ENCODE peak calls at places on chromosome 13, in ten cellular contexts. G is naive thymus-derived CD4-positive, alpha-beta T cell; H is activated CD4-positive, alpha-beta T cell treated with anti-CD3 and anti-CD28 coated beads, Interleukin-2, amount 10 ng/mL, durations not matched to agents 7 days and 5 days; L is DMS153; I is D721Med; V is germinal center; M is stimulated activated CD8-positive, alpha-beta memory T cell treated with anti-CD3 and anti-CD28 coated beads, Interleukin-4, amount 100 ng/mL, for 24 hours; B is nucleus accumbens; W is AG04450; Z is cardiac septum. E is an unnamed sample.

GRCh38 chr13:112532837-112533745 is 54.9 kb downstream of the TUBGCP3 start:
- DNase-seq in H (peak; percentile 26), Z (no peak), V (no peak), W (no peak), G (no peak), B (no peak), M (no peak), I (no peak), L (no peak), E (no peak)

GRCh38 chr13:87669379-87669978 is 1.7 kb upstream of the SLITRK5 start:
- DNase-seq in H (no peak), L (peak; percentile 18), W (no peak), B (no peak), I (no peak), G (no peak), Z (no peak), M (no peak), V (no peak), E (no peak)

GRCh38 chr13:33276581-33276980 is 9.0 kb downstream of the STARD13 start:
- DNase-seq in W (no peak), Z (no peak), G (no peak), I (no peak), V (no peak), B (no peak), M (no peak), L (no peak), H (no peak), E (no peak)

GRCh38 chr13:113952151-113952982 is 21.5 kb downstream of the C13orf46 start:
- DNase-seq in Z (no peak), M (no peak), V (no peak), L (no peak), H (no peak), I (no peak), B (no peak), W (no peak), G (no peak), E (peak; percentile 35)

GRCh38 chr13:43573361-43573740 is 213.4 kb downstream of the ENOX1 start:
- DNase-seq in W (no peak), I (no peak), H (no peak), L (no peak), B (no peak), G (no peak), M (no peak), V (no peak), Z (no peak), E (no peak)

GRCh38 chr13:24459234-24459633 is 53.3 kb downstream of the PARP4 start:
- DNase-seq in Z (no peak), W (peak; percentile 75), I (no peak), G (no peak), L (no peak), V (no peak), M (no peak), B (no peak), H (peak; percentile 19), E (no peak)

GRCh38 chr13:112703935-112704633 is 14.2 kb downstream of the ATP11A start:
- DNase-seq in V (no peak), G (no peak), W (no peak), M (no peak), B (no peak), H (no peak), Z (no peak), I (no peak), L (no peak), E (no peak)

GRCh38 chr13:25281193-25281936 is 5.9 kb downstream of the MTMR6 start:
- DNase-seq in L (no peak), G (no peak), M (no peak), W (no peak), V (no peak), I (no peak), Z (no peak), B (no peak), H (no peak), E (no peak)

GRCh38 chr13:98044301-98044700 is 90.8 kb downstream of the IPO5 start:
- DNase-seq in I (no peak), L (no peak), B (no peak), H (no peak), V (no peak), W (no peak), Z (no peak), M (no peak), G (no peak), E (no peak)

GRCh38 chr13:74922963-74923362 is 559.0 kb downstream of the TBC1D4 start:
- DNase-seq in W (no peak), H (no peak), V (no peak), L (no peak), G (no peak), M (no peak), Z (no peak), I (no peak), B (no peak), E (no peak)

GRCh38 chr13:112153846-112154245 is 86.9 kb downstream of the SOX1 start:
- DNase-seq in H (no peak), V (no peak), W (no peak), B (no peak), L (no peak), I (no peak), M (no peak), G (no peak), Z (peak; percentile 17), E (no peak)

GRCh38 chr13:46324976-46325375 is 62.1 kb downstream of the RUBCNL start:
- DNase-seq in B (no peak), H (no peak), L (no peak), M (no peak), G (no peak), I (no peak), V (no peak), W (no peak), Z (no peak), E (no peak)

GRCh38 chr13:103130681-103131210 is 64.5 kb upstream of the SLC10A2 start:
- DNase-seq in V (no peak), H (no peak), L (no peak), W (no peak), B (no peak), M (no peak), Z (no peak), G (no peak), I (no peak), E (no peak)

GRCh38 chr13:70950664-70951063 is 842.4 kb upstream of the KLHL1 start:
- DNase-seq in I (no peak), M (no peak), G (no peak), H (no peak), Z (no peak), L (no peak), B (no peak), V (no peak), W (no peak), E (no peak)

GRCh38 chr13:48072304-48072703 is 22.6 kb downstream of the MED4 start:
- DNase-seq in I (no peak), L (no peak), V (no peak), B (no peak), M (no peak), W (no peak), Z (no peak), G (no peak), H (no peak), E (no peak)

GRCh38 chr13:110319774-110320509 is 12.9 kb downstream of the COL4A2 start:
- DNase-seq in H (peak; percentile 55), Z (no peak), G (no peak), W (no peak), B (no peak), I (no peak), V (no peak), L (no peak), M (no peak), E (no peak)

GRCh38 chr13:94239135-94239534 is 240.3 kb downstream of the DCT start:
- DNase-seq in I (no peak), Z (no peak), V (no peak), W (peak; percentile 11), G (peak; percentile 24), M (no peak), B (no peak), L (no peak), H (no peak), E (no peak)

GRCh38 chr13:102872131-102872530 is 26.3 kb downstream of the ERCC5 start:
- DNase-seq in L (no peak), W (no peak), H (no peak), V (no peak), I (no peak), B (no peak), Z (no peak), M (no peak), G (no peak), E (no peak)

GRCh38 chr13:105446197-105446596 is 1089.3 kb downstream of the EFNB2 start:
- DNase-seq in L (no peak), W (no peak), M (no peak), I (no peak), B (no peak), V (no peak), H (no peak), G (no peak), Z (no peak), E (no peak)

GRCh38 chr13:61414686-61415664 is 674 bp downstream of the PCDH20 start:
- DNase-seq in G (no peak), L (peak; percentile 81), V (no peak), H (no peak), M (no peak), B (peak; percentile 12), W (no peak), Z (no peak), I (no peak), E (peak; percentile 52)

GRCh38 chr13:111232191-111232590 is 88.3 kb upstream of the TEX29 start:
- DNase-seq in M (no peak), L (no peak), W (no peak), Z (no peak), B (no peak), H (no peak), G (no peak), I (no peak), V (no peak), E (no peak)

GRCh38 chr13:51298812-51299211 is 40.7 kb upstream of the SERPINE3 start:
- DNase-seq in W (no peak), H (no peak), G (no peak), V (no peak), M (no peak), B (no peak), L (no peak), Z (no peak), I (no peak), E (no peak)

E was measured in Right ventricle myocardium superior.